ENCODE peak calls at places on chromosomes 4 and X, in eight cellular contexts. Q is T-helper 9 cell, K is GM23248, P is NT2/D1, C is GM23338, Y is D341Med, E is non-pigmented ciliary epithelial cell, S is prostate gland. F is an unnamed sample.

GRCh38 chr4:78513411-78513975 is 38.1 kb upstream of the ANXA3 start:
- DNase-seq in Q (no peak), K (no peak), P (no peak), C (no peak), Y (no peak), E (no peak), S (no peak), F (no peak)

GRCh38 chr4:102780476-102781144 is 19.8 kb upstream of the MANBA start:
- DNase-seq in Q (no peak), K (peak; percentile 49), P (no peak), C (no peak), Y (no peak), E (peak; percentile 24), S (no peak), F (peak; percentile 93)

GRCh38 chrX:633655-634305 is 3.2 kb downstream of the SHOX start:
- DNase-seq in Q (no peak), K (no peak), P (no peak), C (peak; percentile 34), Y (no peak), E (no peak), S (no peak), F (no peak)

GRCh38 chr4:38583102-38583501 is 80.9 kb upstream of the KLF3 start:
- DNase-seq in Q (no peak), K (peak; percentile 36), P (no peak), C (no peak), Y (no peak), E (no peak), S (no peak), F (no peak)

GRCh38 chr4:56264861-56265260 is 122.4 kb downstream of the AASDH start:
- DNase-seq in Q (no peak), K (no peak), P (no peak), C (no peak), Y (peak; percentile 44), E (no peak), S (no peak), F (no peak)

GRCh38 chr4:185559913-185560281 is 24.6 kb upstream of the PDLIM3 start:
- DNase-seq in Q (no peak), K (peak; percentile 51), P (no peak), C (no peak), Y (peak; percentile 43), E (peak; percentile 69), S (no peak), F (peak; percentile 80)

GRCh38 chr4:98150092-98150761 is 7.0 kb upstream of the STPG2 start:
- DNase-seq in Q (no peak), K (peak; percentile 65), P (no peak), C (no peak), Y (no peak), E (no peak), S (no peak), F (no peak)

GRCh38 chr4:151152033-151152432 is 52.6 kb downstream of the RPS3A start:
- DNase-seq in Q (no peak), K (peak; percentile 7), P (no peak), C (no peak), Y (no peak), E (no peak), S (peak; percentile 12), F (no peak)

GRCh38 chr4:145954924-145955339 is 16.3 kb upstream of the ZNF827 start:
- DNase-seq in Q (no peak), K (peak; percentile 80), P (no peak), C (no peak), Y (peak; percentile 28), E (peak; percentile 94), S (no peak), F (peak; percentile 77)

GRCh38 chr4:94504545-94504944 is 52.8 kb downstream of the PDLIM5 start:
- DNase-seq in Q (no peak), K (peak; percentile 65), P (no peak), C (no peak), Y (no peak), E (no peak), S (no peak), F (no peak)

GRCh38 chr4:17376205-17376604 is 135.7 kb downstream of the QDPR start:
- DNase-seq in Q (no peak), K (peak; percentile 71), P (no peak), C (no peak), Y (no peak), E (peak; percentile 4), S (no peak), F (no peak)

GRCh38 chr4:83996254-83996653 is 460.3 kb downstream of the GPAT3 start:
- DNase-seq in Q (no peak), K (no peak), P (no peak), C (peak; percentile 19), Y (no peak), E (no peak), S (no peak), F (no peak)

GRCh38 chr4:174248407-174248806 is 35.1 kb downstream of the FBXO8 start:
- DNase-seq in Q (no peak), K (no peak), P (no peak), C (no peak), Y (no peak), E (no peak), S (no peak), F (no peak)

GRCh38 chrX:150258463-150259430 is 104.4 kb upstream of the MAMLD1 start:
- DNase-seq in Q (no peak), K (peak; percentile 53), P (no peak), C (no peak), Y (no peak), E (no peak), S (no peak), F (no peak)

GRCh38 chrX:119406739-119407138 is 7.6 kb downstream of the SLC25A43 start:
- DNase-seq in Q (no peak), K (peak; percentile 71), P (no peak), C (no peak), Y (no peak), E (no peak), S (no peak), F (no peak)

GRCh38 chr4:89312066-89312465 is 4.5 kb upstream of the GPRIN3 start:
- DNase-seq in Q (no peak), K (peak; percentile 57), P (no peak), C (no peak), Y (no peak), E (no peak), S (no peak), F (no peak)

GRCh38 chrX:25052798-25053534 is 37.2 kb upstream of the ARX start:
- DNase-seq in Q (no peak), K (no peak), P (no peak), C (peak; percentile 21), Y (no peak), E (no peak), S (no peak), F (no peak)